ENCODE peak calls at places on chromosomes 16 and 17, in five cellular contexts. One of them, this sample, is unnamed.

GRCh38 chr17:56739376-56739775 is 94.3 kb downstream of the C17orf67 start:
- DNase-seq in ovary: no peak
- DNase-seq in A549: no peak
- DNase-seq in tibial nerve: no peak
- DNase-seq in transverse colon: no peak
- DNase-seq in this sample: no peak

GRCh38 chr17:35022536-35023063 is 40.9 kb downstream of the RFFL start:
- DNase-seq in ovary: no peak
- DNase-seq in A549: peak; percentile 82
- DNase-seq in tibial nerve: no peak
- DNase-seq in transverse colon: peak; percentile 59
- DNase-seq in this sample: peak; percentile 60

GRCh38 chr17:82830249-82830661 is 9.6 kb downstream of the ZNF750 start:
- DNase-seq in ovary: peak; percentile 82
- DNase-seq in A549: no peak
- DNase-seq in tibial nerve: no peak
- DNase-seq in transverse colon: no peak
- DNase-seq in this sample: no peak

GRCh38 chr17:78670850-78671291 is 93.7 kb upstream of the DNAH17 start:
- DNase-seq in ovary: no peak
- DNase-seq in A549: no peak
- DNase-seq in tibial nerve: no peak
- DNase-seq in transverse colon: no peak
- DNase-seq in this sample: no peak

GRCh38 chr17:51347851-51348584 is 87.7 kb downstream of the UTP18 start:
- DNase-seq in ovary: no peak
- DNase-seq in A549: no peak
- DNase-seq in tibial nerve: no peak
- DNase-seq in transverse colon: no peak
- DNase-seq in this sample: no peak

GRCh38 chr17:52181842-52182241 is 23.3 kb upstream of the CA10 start:
- DNase-seq in ovary: no peak
- DNase-seq in A549: no peak
- DNase-seq in tibial nerve: no peak
- DNase-seq in transverse colon: no peak
- DNase-seq in this sample: no peak

GRCh38 chr17:39236981-39237441 is 11.3 kb upstream of the STAC2 start:
- DNase-seq in ovary: no peak
- DNase-seq in A549: no peak
- DNase-seq in tibial nerve: no peak
- DNase-seq in transverse colon: no peak
- DNase-seq in this sample: no peak

GRCh38 chr17:47209499-47209898 is 351 bp downstream of the MYL4 start:
- DNase-seq in ovary: no peak
- DNase-seq in A549: no peak
- DNase-seq in tibial nerve: no peak
- DNase-seq in transverse colon: no peak
- DNase-seq in this sample: no peak

GRCh38 chr16:3740934-3741333 is 23.6 kb upstream of the TRAP1 start:
- DNase-seq in ovary: peak; percentile 31
- DNase-seq in A549: no peak
- DNase-seq in tibial nerve: no peak
- DNase-seq in transverse colon: no peak
- DNase-seq in this sample: no peak

GRCh38 chr17:12821376-12821940 is 32.2 kb downstream of the ARHGAP44 start:
- DNase-seq in ovary: no peak
- DNase-seq in A549: no peak
- DNase-seq in tibial nerve: no peak
- DNase-seq in transverse colon: peak; percentile 49
- DNase-seq in this sample: no peak

GRCh38 chr17:59838196-59838911 is 54.4 kb downstream of the TUBD1 start:
- DNase-seq in ovary: no peak
- DNase-seq in A549: peak; percentile 83
- DNase-seq in tibial nerve: no peak
- DNase-seq in transverse colon: no peak
- DNase-seq in this sample: no peak

GRCh38 chr17:50425001-50425681 is 877 bp upstream of the ACSF2 start:
- DNase-seq in ovary: no peak
- DNase-seq in A549: no peak
- DNase-seq in tibial nerve: no peak
- DNase-seq in transverse colon: no peak
- DNase-seq in this sample: no peak

GRCh38 chr16:30786115-30786935 is 680 bp downstream of the ZNF629 start:
- DNase-seq in ovary: peak; percentile 78
- DNase-seq in A549: peak; percentile 61
- DNase-seq in tibial nerve: no peak
- DNase-seq in transverse colon: peak; percentile 46
- DNase-seq in this sample: peak; percentile 41

GRCh38 chr17:80182118-80182844 is 12.5 kb downstream of the CARD14 start:
- DNase-seq in ovary: no peak
- DNase-seq in A549: no peak
- DNase-seq in tibial nerve: no peak
- DNase-seq in transverse colon: no peak
- DNase-seq in this sample: no peak

GRCh38 chr16:75402174-75402820 is 31.0 kb downstream of the CFDP1 start:
- DNase-seq in ovary: no peak
- DNase-seq in A549: no peak
- DNase-seq in tibial nerve: no peak
- DNase-seq in transverse colon: no peak
- DNase-seq in this sample: no peak

GRCh38 chr17:16995930-16996329 is 24.0 kb upstream of the TNFRSF13B start:
- DNase-seq in ovary: no peak
- DNase-seq in A549: no peak
- DNase-seq in tibial nerve: no peak
- DNase-seq in transverse colon: no peak
- DNase-seq in this sample: no peak

GRCh38 chr16:59698341-59698979 is 964.3 kb upstream of the GOT2 start:
- DNase-seq in ovary: no peak
- DNase-seq in A549: no peak
- DNase-seq in tibial nerve: no peak
- DNase-seq in transverse colon: no peak
- DNase-seq in this sample: no peak

GRCh38 chr17:68576137-68576536 is 25.0 kb downstream of the FAM20A start:
- DNase-seq in ovary: no peak
- DNase-seq in A549: no peak
- DNase-seq in tibial nerve: no peak
- DNase-seq in transverse colon: no peak
- DNase-seq in this sample: no peak

GRCh38 chr17:17783121-17783824 is 53.5 kb downstream of the SREBF1 start:
- DNase-seq in ovary: peak; percentile 86
- DNase-seq in A549: no peak
- DNase-seq in tibial nerve: no peak
- DNase-seq in transverse colon: peak; percentile 60
- DNase-seq in this sample: peak; percentile 88

GRCh38 chr16:70746040-70746707 is 54.8 kb downstream of the VAC14 start:
- DNase-seq in ovary: peak; percentile 77
- DNase-seq in A549: peak; percentile 79
- DNase-seq in tibial nerve: no peak
- DNase-seq in transverse colon: peak; percentile 67
- DNase-seq in this sample: peak; percentile 69

GRCh38 chr16:11949527-11949926 is 7.7 kb upstream of the NPIPB2 start:
- DNase-seq in ovary: no peak
- DNase-seq in A549: peak; percentile 62
- DNase-seq in tibial nerve: no peak
- DNase-seq in transverse colon: peak; percentile 23
- DNase-seq in this sample: no peak

DNA sequence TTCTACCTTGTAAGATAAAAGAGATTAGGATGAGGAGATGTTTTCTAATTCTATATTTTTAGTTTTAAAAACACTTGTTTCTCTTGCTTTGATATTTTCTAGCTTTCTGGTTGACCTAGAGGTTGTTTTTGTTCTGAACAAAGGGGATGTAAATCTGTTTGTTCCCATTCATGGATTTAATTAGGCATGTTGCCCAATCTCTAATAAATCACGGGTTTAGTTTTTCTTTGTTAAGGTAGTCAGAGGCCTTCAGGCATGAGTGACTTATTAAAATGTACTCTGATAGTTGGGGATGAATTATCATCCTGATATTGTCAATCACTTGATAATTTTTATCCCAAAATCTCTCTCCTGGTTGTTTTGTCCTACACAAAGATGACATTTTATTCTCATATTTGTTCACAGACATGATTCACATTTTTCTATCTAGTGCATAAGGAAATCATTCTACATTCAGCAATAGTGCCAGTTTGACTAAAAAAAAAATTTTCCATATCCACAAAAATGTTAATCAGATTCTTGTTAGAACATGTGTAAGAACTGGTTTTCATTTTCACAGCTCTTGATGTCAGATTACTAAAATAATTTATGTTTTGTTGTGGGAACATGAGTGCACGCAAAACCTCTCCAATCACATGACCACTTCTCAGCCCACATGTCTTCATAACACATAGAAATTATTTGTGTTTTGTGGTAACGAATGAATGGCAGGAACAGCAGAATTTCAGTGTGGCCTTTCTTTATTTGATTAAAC is 95.7 kb upstream of the AKTIP start:
- DNase-seq in ovary: no peak
- DNase-seq in A549: no peak
- DNase-seq in tibial nerve: no peak
- DNase-seq in transverse colon: no peak
- DNase-seq in this sample: no peak
- TF ChIP-seq EP300 in ovary: no peak
- TF ChIP-seq EP300 in A549: no peak
- TF ChIP-seq EP300 in tibial nerve: no peak
- TF ChIP-seq EP300 in transverse colon: no peak
- TF ChIP-seq EP300 in this sample: no peak

GRCh38 chr17:61189968-61190367 is 209.7 kb upstream of the TBX2 start:
- DNase-seq in ovary: no peak
- DNase-seq in A549: no peak
- DNase-seq in tibial nerve: no peak
- DNase-seq in transverse colon: no peak
- DNase-seq in this sample: no peak
- TF ChIP-seq POLR2A in ovary: no peak
- TF ChIP-seq POLR2A in A549: no peak
- TF ChIP-seq POLR2A in tibial nerve: no peak
- TF ChIP-seq POLR2A in transverse colon: no peak
- TF ChIP-seq POLR2A in this sample: no peak

DNA sequence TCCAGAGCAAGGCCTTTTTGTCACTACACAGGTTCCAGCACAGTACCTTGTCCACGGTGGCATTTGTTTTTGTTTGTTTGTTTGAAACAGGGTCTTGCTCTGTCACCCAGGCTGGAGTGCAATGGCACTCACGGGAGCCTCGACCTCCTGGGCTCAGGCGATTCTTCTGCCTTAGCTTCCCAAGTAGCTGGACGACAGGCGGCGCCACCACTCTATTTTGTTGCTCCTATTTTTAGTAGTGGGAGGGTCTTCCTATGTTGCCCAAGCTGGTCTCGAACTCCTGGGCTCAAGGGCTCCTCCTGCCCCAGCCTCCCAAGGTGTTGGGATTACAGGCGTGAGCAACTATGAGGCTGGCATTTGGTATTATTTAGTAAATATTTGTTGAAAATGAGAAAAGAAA is 10.3 kb downstream of the MRC2 start:
- DNase-seq in ovary: peak; percentile 31
- DNase-seq in A549: no peak
- DNase-seq in tibial nerve: no peak
- DNase-seq in transverse colon: no peak
- DNase-seq in this sample: no peak
- TF ChIP-seq CTCF in ovary: no peak
- TF ChIP-seq CTCF in A549: no peak
- TF ChIP-seq CTCF in tibial nerve: no peak
- TF ChIP-seq CTCF in transverse colon: no peak
- TF ChIP-seq CTCF in this sample: no peak

GRCh38 chr17:81394831-81395599 is at the start of gene BAHCC1:
- DNase-seq in ovary: peak; percentile 100
- DNase-seq in A549: peak; percentile 100
- DNase-seq in tibial nerve: peak; percentile 100
- DNase-seq in transverse colon: peak; percentile 100
- DNase-seq in this sample: peak; percentile 100
- TF ChIP-seq EP300 in ovary: no peak
- TF ChIP-seq EP300 in A549: no peak
- TF ChIP-seq EP300 in tibial nerve: peak; percentile 88
- TF ChIP-seq EP300 in transverse colon: no peak
- TF ChIP-seq EP300 in this sample: no peak

DNA sequence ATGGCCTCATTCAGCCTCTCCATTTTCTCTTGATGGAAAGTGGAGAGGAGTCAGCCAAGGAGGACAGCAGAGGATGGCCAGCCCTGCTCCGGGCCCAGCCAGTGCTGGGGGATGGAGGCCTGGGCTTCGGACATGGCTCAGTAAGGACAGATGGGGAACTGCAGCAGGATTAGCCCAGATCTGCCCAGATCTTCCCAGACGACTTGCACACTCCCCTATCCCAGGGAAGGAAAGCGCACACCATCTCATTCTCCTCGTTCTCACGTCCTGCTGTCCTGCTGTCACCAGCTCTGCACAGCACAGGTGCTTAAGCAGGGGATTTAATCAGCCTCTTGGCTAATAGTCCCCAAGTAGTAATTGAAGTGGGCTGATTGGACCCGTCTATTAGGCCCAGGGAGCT is 100.2 kb upstream of the SDK2 start:
- DNase-seq in ovary: no peak
- DNase-seq in A549: no peak
- DNase-seq in tibial nerve: no peak
- DNase-seq in transverse colon: no peak
- DNase-seq in this sample: no peak
- TF ChIP-seq POLR2A in ovary: no peak
- TF ChIP-seq POLR2A in A549: no peak
- TF ChIP-seq POLR2A in tibial nerve: no peak
- TF ChIP-seq POLR2A in transverse colon: no peak
- TF ChIP-seq POLR2A in this sample: no peak

DNA sequence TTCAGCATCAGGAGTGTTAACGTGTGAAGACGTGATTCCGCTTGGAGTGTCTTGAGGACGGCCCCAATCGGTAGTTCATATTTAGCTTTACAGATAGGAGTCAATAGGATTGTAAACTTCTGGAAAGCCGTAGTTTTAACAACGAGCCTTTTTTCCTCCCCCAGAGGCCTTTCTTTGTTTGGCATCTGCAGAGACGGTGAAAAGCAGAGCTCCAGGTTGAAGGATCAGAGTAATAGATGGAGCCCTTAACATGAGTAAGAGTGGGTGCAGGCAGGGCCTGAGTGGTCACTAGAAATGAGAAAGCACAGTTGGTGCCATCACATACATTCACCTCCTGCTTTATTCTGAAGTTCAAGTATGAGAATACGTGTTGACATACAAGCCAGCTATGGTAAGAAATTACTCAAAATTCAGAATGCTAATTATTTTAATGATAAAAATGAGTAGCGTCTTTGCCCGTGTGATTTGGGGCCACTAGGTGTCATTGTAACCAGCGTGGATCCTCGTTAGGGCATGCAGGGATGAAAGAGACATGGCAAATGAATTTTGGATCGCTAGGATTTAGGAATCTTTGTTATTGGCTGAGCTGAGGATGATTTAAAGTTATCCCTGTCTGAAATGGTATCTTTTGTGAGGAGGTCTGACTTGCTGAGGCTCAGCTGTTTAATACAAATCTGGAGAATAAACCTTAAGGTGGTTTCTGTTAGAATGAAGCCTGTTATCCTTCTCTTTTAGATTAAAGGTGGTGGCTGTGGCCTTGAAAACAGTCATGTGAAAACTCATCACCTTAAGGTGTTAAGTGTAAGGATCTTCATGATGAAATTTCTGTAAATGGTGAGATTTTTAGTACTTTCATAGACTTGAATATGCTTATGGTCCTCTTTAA is 18.6 kb downstream of the PRCD start:
- DNase-seq in ovary: no peak
- DNase-seq in A549: peak; percentile 38
- DNase-seq in tibial nerve: no peak
- DNase-seq in transverse colon: no peak
- DNase-seq in this sample: no peak
- TF ChIP-seq CTCF in ovary: peak; percentile 15
- TF ChIP-seq CTCF in A549: peak; percentile 86
- TF ChIP-seq CTCF in tibial nerve: peak; percentile 35
- TF ChIP-seq CTCF in transverse colon: peak; percentile 45
- TF ChIP-seq CTCF in this sample: peak; percentile 25

This sample was measured in stomach.